ENCODE peak calls at places on chromosomes 4 and X, in five cellular contexts. E is brain microvascular endothelial cell, Y is GM23248, T is cardiac muscle cell, C is Panc1. I is an unnamed sample.

GRCh38 chr4:57055873-57056272 is 54.3 kb downstream of the IGFBP7 start:
- DNase-seq in C (no peak), T (peak; percentile 29), Y (no peak), E (no peak), I (no peak)

GRCh38 chr4:71441186-71442169 is 102.7 kb downstream of the SLC4A4 start:
- DNase-seq in E (no peak), Y (no peak), C (no peak), T (no peak), I (no peak)

GRCh38 chr4:120915311-120915710 is 7.2 kb downstream of the PRDM5 start:
- DNase-seq in T (no peak), Y (no peak), C (no peak), E (no peak), I (no peak)

GRCh38 chr4:184356366-184356765 is 118.0 kb downstream of the IRF2 start:
- DNase-seq in E (no peak), T (no peak), C (no peak), Y (no peak), I (no peak)

GRCh38 chr4:114479595-114479994 is 119.0 kb upstream of the UGT8 start:
- DNase-seq in C (no peak), Y (no peak), E (no peak), T (no peak), I (no peak)

GRCh38 chr4:118351851-118352827 is 664 bp downstream of the PRSS12 start:
- DNase-seq in Y (peak; percentile 50), E (peak; percentile 12), T (peak; percentile 45), C (no peak), I (peak; percentile 54)

GRCh38 chrX:20374450-20374849 is 107.7 kb upstream of the RPS6KA3 start:
- DNase-seq in C (no peak), E (no peak), T (no peak), Y (no peak), I (no peak)

GRCh38 chrX:41406211-41406610 is 40.9 kb upstream of the NYX start:
- DNase-seq in C (no peak), E (no peak), T (no peak), Y (peak; percentile 54), I (no peak)

GRCh38 chr4:151417766-151418376 is 8.9 kb downstream of the FHIP1A start:
- DNase-seq in Y (peak; percentile 31), C (no peak), T (no peak), E (no peak), I (peak; percentile 85)
- H3K27ac ChIP-seq in Y (peak overlapping the region; percentile 64), C (no peak overlapping the region), T (peak overlapping the region; percentile 20), E (peak overlapping the region; percentile 32), I (no peak overlapping the region)

GRCh38 chrX:30327762-30328161 is 18.6 kb upstream of the NR0B1 start:
- DNase-seq in Y (no peak), E (no peak), T (no peak), C (no peak), I (no peak)
- H3K4me3 ChIP-seq in Y (no peak overlapping the region), E (no peak overlapping the region), T (no peak overlapping the region), C (no peak overlapping the region), I (no peak overlapping the region)

GRCh38 chrX:154015581-154016264 is 4.0 kb downstream of the IRAK1 start:
- DNase-seq in Y (no peak), T (no peak), E (no peak), C (no peak), I (no peak)

GRCh38 chrX:154018518-154019060 is 1.1 kb downstream of the IRAK1 start:
- DNase-seq in Y (no peak), C (no peak), T (no peak), E (no peak), I (no peak)

GRCh38 chrX:154017766-154018517 is 1.8 kb downstream of the IRAK1 start:
- DNase-seq in Y (no peak), C (no peak), T (no peak), E (no peak), I (no peak)

GRCh38 chrX:154014429-154015380 is 5.0 kb downstream of the IRAK1 start:
- DNase-seq in T (no peak), C (no peak), E (no peak), Y (no peak), I (no peak)

DNA sequence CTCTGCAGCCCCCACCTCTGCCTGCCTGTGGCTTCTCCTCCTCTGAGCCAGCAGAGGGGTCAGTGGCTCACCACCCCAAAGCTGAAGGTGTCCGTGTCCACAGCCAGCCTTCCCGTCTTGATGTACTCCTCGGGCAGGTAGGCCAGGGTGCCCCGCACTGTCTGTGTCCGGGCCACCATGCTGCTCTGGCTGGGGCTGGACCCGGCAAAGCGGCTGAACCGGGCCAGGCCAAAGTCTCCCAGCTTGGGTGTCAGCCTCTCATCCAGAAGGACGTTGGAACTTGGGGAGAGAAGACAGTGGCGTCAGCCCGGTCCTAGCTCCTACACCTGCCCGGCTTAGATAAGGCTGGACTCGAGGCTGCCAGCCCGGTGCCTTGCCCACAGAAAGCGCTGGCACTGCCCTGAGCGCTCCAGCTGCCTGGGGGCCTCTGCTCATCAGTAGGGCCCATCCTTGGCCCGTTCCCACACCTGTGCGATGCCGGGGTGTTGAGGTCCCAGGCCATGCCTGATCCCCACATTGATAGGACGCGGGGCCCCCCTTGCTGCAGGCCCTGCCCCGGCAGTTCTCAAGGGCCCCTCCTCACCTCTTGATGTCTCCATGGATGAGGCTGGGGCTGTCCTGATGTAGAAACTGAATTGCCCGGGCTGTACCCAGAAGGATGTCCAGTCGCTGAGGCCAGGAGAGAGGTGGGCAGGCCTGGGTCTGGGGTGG is 3.2 kb downstream of the IRAK1 start:
- DNase-seq in C (no peak), T (no peak), E (no peak), Y (no peak), I (peak; percentile 65)
- H3K27ac ChIP-seq in C (no peak overlapping the region), T (no peak overlapping the region), E (no peak overlapping the region), Y (no peak overlapping the region), I (no peak overlapping the region)

GRCh38 chr4:1312821-1313640 is 23.3 kb downstream of the MAEA start:
- DNase-seq in Y (no peak), T (no peak), C (no peak), E (no peak), I (no peak)

GRCh38 chr4:1307951-1308735 is 18.5 kb downstream of the MAEA start:
- DNase-seq in T (no peak), Y (no peak), C (no peak), E (no peak), I (no peak)

GRCh38 chr4:1310796-1311715 is 21.4 kb downstream of the MAEA start:
- DNase-seq in T (no peak), E (no peak), C (no peak), Y (no peak), I (no peak)

GRCh38 chr4:1309261-1310010 is 19.7 kb downstream of the MAEA start:
- DNase-seq in T (peak; percentile 93), E (peak; percentile 89), Y (peak; percentile 92), C (no peak), I (peak; percentile 32)

DNA sequence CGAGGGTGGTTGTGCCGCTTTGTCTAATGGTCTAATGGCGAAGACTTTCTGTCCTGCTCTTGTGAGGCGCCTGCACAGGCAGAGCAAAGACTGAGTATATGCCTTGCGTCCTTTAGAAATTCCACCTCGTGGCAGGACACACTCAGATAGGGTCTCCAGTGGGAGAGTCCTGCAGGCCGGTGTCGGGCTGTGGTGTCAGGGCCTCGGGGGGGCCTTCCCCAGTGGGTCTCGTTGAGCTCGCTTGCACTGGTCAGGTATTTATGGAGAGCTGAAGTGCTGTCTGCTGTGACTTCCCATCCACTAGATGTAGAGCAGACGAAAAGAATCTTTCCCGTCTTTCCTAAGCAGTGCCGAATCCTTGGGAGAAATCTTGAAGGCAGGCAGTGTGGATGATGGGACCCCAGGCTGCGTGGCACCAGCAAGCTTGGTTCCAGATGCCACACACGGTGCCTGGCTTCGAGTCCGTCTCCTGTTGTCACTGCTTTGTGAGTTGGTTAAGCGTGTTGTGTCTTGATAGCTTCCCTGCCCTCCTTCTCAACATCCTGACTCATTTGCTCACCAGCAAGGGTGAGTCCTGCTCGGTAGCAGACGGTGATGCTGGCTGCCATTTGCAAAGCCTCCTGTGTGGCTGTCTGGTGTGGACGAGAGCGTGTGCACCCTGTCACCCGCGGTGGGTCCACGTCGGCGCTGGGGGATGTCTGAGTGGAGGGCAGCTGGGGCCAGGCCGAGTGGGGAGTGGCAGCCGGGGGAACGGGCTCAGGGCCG is 20.5 kb downstream of the MAEA start:
- DNase-seq in E (no peak), C (no peak), T (no peak), Y (no peak), I (no peak)
- H3K4me3 ChIP-seq in E (peak overlapping the region; percentile 57), C (no peak overlapping the region), T (peak overlapping the region; percentile 10), Y (peak overlapping the region; percentile 63), I (no peak overlapping the region)

GRCh38 chrX:110242371-110242770 is 75.5 kb downstream of the AMMECR1 start:
- DNase-seq in C (no peak), Y (no peak), T (no peak), E (no peak), I (no peak)
- H3K27ac ChIP-seq in C (no peak overlapping the region), Y (no peak overlapping the region), T (no peak overlapping the region), E (no peak overlapping the region), I (no peak overlapping the region)

DNA sequence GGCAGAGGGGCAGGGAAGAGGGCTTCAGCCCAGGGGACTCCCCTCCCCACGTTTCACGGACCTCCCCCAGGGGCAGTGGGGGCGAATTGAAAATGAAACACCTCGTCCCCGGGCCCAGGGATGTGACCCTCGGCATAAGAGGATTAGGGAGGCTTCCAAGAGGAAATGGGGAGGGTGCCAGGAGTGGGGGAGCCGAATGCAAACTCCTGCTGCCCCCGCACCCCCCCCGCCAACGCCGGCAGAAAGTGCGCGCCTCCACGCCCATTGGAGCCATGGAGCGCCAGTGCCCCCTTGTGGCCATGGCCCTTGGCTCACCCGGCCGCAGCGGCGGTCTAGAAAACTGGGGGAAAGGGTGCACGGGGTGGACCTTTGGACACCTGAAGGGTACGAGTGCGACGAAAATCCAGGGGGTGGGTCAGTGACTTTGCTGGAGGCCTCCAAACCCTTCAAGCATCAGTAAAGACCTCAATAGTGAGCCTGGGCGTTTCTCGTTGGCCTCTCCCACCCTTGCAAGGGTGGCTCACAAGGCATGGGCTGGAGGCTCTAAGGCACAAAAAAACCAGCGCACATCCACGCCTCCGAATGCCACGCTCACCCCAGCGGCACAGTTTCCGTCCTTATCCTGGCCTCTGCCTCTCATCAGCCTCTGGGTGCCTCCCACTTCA is 120.8 kb upstream of the PJA1 start:
- DNase-seq in Y (peak; percentile 57), E (no peak), T (peak; percentile 62), C (no peak), I (peak; percentile 16)
- H3K4me3 ChIP-seq in Y (peak overlapping the region; percentile 61), E (peak overlapping the region; percentile 37), T (peak overlapping the region; percentile 17), C (peak overlapping the region; percentile 24), I (peak overlapping the region; percentile 34)

GRCh38 chrX:115255003-115255402 is 21.1 kb upstream of the LRCH2 start:
- DNase-seq in Y (no peak), T (no peak), C (no peak), E (no peak), I (no peak)
- H3K27ac ChIP-seq in Y (no peak overlapping the region), T (no peak overlapping the region), C (no peak overlapping the region), E (no peak overlapping the region), I (no peak overlapping the region)